ENCODE peak calls at places on chromosomes 4 and X, in four cellular contexts. B is cardiac muscle cell, X is GM12864, W is dorsolateral prefrontal cortex. T is an unnamed sample.

GRCh38 chr4:187603093-187603395 is 392.5 kb upstream of the ZFP42 start:
- DNase-seq in W (no peak), B (no peak), X (no peak), T (no peak)

GRCh38 chr4:1711055-1711905 is 839 bp downstream of the SLBP start:
- DNase-seq in B (peak; percentile 54), X (no peak), W (peak; percentile 40), T (peak; percentile 56)

GRCh38 chr4:74486905-74487304 is 42.0 kb downstream of the AREG start:
- DNase-seq in B (no peak), W (no peak), X (no peak), T (no peak)

GRCh38 chrX:41377624-41378023 is 43.7 kb downstream of the DDX3X start:
- DNase-seq in B (no peak), X (no peak), W (no peak), T (no peak)

GRCh38 chrX:131288188-131288587 is 918 bp downstream of the IGSF1 start:
- DNase-seq in X (no peak), B (no peak), W (no peak), T (no peak)

GRCh38 chr4:37968747-37969146 is 8.5 kb downstream of the PTTG2 start:
- DNase-seq in B (no peak), W (no peak), X (no peak), T (no peak)

GRCh38 chr4:138438608-138439007 is 196.5 kb upstream of the SLC7A11 start:
- DNase-seq in W (no peak), X (no peak), B (no peak), T (no peak)

GRCh38 chr4:180932365-180933001 is 1310.7 kb upstream of the TENM3 start:
- DNase-seq in X (no peak), B (no peak), W (no peak), T (no peak)

GRCh38 chrX:102711872-102712215 is 404 bp upstream of the GPRASP2 start:
- DNase-seq in W (no peak), X (no peak), B (peak; percentile 3), T (no peak)
- H3K4me3 ChIP-seq in W (peak overlapping the region; percentile 64), X (no peak overlapping the region), B (peak overlapping the region; percentile 78), T (peak overlapping the region; percentile 48)

GRCh38 chrX:64204701-64205440 is 637 bp downstream of the AMER1 start:
- DNase-seq in X (no peak), W (peak; percentile 37), B (peak; percentile 34), T (peak; percentile 28)

GRCh38 chrX:64204252-64204651 is 1.3 kb downstream of the AMER1 start:
- DNase-seq in W (peak; percentile 5), X (no peak), B (no peak), T (no peak)

GRCh38 chrX:64206556-64207162 is 1.2 kb upstream of the AMER1 start:
- DNase-seq in B (peak; percentile 51), X (no peak), W (no peak), T (peak; percentile 41)

GRCh38 chrX:64205441-64205734 is at the start of gene AMER1:
- DNase-seq in X (peak; percentile 15), W (no peak), B (no peak), T (no peak)

DNA sequence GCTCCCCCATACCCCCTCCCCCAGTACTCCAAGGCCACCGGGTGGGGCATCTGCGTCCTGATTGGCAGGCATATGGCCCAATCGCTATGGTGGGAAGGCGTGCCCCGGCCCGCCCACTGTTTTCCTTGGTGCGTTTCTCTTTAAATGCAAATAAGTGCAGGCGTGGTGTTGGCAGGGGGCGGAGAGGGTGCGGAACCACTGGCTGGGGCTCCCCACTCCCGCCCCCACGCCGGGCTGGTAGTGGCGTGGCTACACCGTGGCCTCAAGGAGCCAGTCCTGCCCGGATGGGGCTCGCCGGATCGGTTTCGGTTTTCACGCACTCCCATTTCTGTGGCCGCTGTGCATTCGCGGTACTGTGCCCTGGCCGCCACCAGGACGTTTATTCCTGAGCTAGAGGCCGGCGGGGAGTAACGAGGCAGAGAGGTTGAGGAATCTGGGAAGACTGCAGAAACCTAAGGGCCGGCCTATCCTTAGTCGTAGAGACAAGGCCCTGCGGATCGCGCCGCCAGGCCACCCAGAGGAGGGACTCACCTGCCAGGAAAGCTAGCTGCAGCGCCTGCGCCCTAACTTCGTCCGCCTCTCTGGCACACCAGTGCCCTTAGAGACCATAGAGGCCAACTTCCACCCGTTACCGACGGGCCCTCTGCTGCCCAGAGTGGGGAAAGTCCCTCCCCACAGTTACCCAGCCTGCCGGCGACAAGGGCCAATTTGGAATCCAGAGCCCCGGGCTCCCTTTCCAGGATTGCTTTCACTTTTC is 405 bp upstream of the AMER1 start:
- DNase-seq in X (peak; percentile 70), W (peak; percentile 87), B (peak; percentile 88), T (peak; percentile 94)
- TF ChIP-seq CTCF in X (no peak), W (peak; percentile 34), B (no peak), T (peak; percentile 4)

GRCh38 chr4:185190001-185190856 is 13.6 kb downstream of the CFAP97 start:
- DNase-seq in W (no peak), X (no peak), B (no peak), T (no peak)

GRCh38 chr4:185194924-185195632 is 8.7 kb downstream of the CFAP97 start:
- DNase-seq in X (no peak), W (no peak), B (no peak), T (no peak)

GRCh38 chr4:185186769-185187168 is 17.0 kb downstream of the CFAP97 start:
- DNase-seq in B (no peak), X (no peak), W (no peak), T (no peak)

GRCh38 chr4:185196437-185196836 is 7.4 kb downstream of the CFAP97 start:
- DNase-seq in W (no peak), X (no peak), B (no peak), T (no peak)

GRCh38 chr4:185192059-185192458 is 11.7 kb downstream of the CFAP97 start:
- DNase-seq in W (no peak), X (no peak), B (no peak), T (peak; percentile 41)
- H3K4me3 ChIP-seq in W (no peak overlapping the region), X (no peak overlapping the region), B (no peak overlapping the region), T (no peak overlapping the region)

GRCh38 chr4:6361076-6361784 is 91.6 kb downstream of the WFS1 start:
- DNase-seq in W (no peak), B (no peak), X (no peak), T (no peak)

GRCh38 chr4:6360385-6360784 is 90.7 kb downstream of the WFS1 start:
- DNase-seq in B (no peak), X (no peak), W (peak; percentile 82), T (no peak)

GRCh38 chr4:6362896-6363295 is 93.2 kb downstream of the WFS1 start:
- DNase-seq in W (no peak), B (peak; percentile 85), X (no peak), T (peak; percentile 35)

GRCh38 chr4:6364146-6364545 is 94.5 kb downstream of the WFS1 start:
- DNase-seq in X (no peak), B (no peak), W (no peak), T (no peak)

DNA sequence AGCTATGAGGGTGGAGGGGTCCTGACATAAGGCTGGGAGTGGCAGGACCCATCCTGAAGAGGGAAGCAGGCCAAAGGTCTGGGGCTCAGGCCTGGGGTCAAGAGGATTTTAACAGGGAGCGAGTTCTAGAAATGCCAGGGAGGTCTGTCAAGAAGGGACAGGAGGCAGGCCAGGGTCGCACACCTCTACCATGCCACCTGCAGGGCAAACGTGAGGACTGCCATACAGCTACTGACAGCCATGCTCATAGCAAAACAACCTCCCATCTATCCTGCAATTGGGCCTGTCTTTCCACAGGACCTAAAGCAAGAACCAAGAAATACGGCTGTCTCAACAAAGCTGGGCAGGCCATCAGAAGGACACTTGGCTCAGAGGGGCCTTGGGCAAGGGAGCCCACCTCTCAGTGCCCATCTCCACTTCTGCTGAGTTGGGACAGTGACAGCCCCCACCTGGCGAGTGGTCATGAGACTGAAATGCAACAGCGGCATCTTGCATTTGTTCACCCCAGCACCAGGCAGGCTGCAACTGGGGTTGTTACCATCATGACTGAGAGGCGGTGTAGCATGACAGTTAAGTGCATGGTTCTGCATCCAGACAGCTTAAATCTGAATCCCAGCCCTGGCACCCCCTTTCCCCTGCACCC is 92.7 kb downstream of the WFS1 start:
- DNase-seq in W (no peak), B (no peak), X (no peak), T (no peak)
- TF ChIP-seq CTCF in W (no peak), B (no peak), X (no peak), T (no peak)

DNA sequence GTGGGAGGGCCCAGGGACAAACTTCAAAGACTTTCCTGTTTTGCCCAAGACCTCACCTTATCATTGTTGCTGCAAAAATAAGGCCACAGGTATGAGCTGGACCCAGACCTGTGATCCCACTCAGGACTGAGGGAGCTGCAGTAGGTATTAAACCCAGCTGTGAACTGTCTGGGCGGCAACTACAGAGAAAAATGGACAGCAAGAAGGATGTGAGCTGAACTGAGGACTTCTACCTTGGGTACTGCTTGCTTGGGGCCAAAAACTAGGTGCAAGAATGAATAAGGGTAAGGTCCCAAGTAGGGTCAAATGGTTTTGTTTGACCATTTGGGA is 17.8 kb upstream of the GABRA4 start:
- DNase-seq in W (no peak), B (no peak), X (no peak), T (no peak)
- H3K4me3 ChIP-seq in W (no peak overlapping the region), B (no peak overlapping the region), X (no peak overlapping the region), T (no peak overlapping the region)

GRCh38 chr4:92994727-92995126 is 691.0 kb downstream of the GRID2 start:
- DNase-seq in W (no peak), X (no peak), B (no peak), T (no peak)
- TF ChIP-seq CTCF in W (no peak), X (no peak), B (no peak), T (no peak)

GRCh38 chr4:122151982-122152698 is at the start of gene BLTP1:
- DNase-seq in B (peak; percentile 94), X (peak; percentile 52), W (peak; percentile 92), T (peak; percentile 90)

GRCh38 chr4:122156819-122157218 is 4.7 kb downstream of the BLTP1 start:
- DNase-seq in W (no peak), B (no peak), X (no peak), T (no peak)

GRCh38 chr4:122146652-122147051 is 5.5 kb upstream of the BLTP1 start:
- DNase-seq in W (no peak), B (no peak), X (no peak), T (no peak)

GRCh38 chr4:122152699-122153328 is 683 bp downstream of the BLTP1 start:
- DNase-seq in X (no peak), B (peak; percentile 64), W (peak; percentile 42), T (peak; percentile 55)

GRCh38 chr4:122150896-122151295 is 1.2 kb upstream of the BLTP1 start:
- DNase-seq in W (no peak), B (no peak), X (no peak), T (no peak)
- H3K4me3 ChIP-seq in W (no peak overlapping the region), B (no peak overlapping the region), X (no peak overlapping the region), T (no peak overlapping the region)

GRCh38 chr4:22531638-22532037 is 15.8 kb upstream of the ADGRA3 start:
- DNase-seq in W (no peak), X (no peak), B (no peak), T (no peak)

GRCh38 chr4:22532896-22533295 is 17.0 kb upstream of the ADGRA3 start:
- DNase-seq in X (no peak), B (no peak), W (no peak), T (no peak)

GRCh38 chr4:22532117-22532516 is 16.3 kb upstream of the ADGRA3 start:
- DNase-seq in X (no peak), B (no peak), W (no peak), T (no peak)

GRCh38 chr4:22534374-22534773 is 18.5 kb upstream of the ADGRA3 start:
- DNase-seq in B (no peak), X (no peak), W (no peak), T (no peak)

GRCh38 chr4:22531226-22531625 is 15.4 kb upstream of the ADGRA3 start:
- DNase-seq in X (no peak), W (no peak), B (no peak), T (no peak)
- TF ChIP-seq CTCF in X (no peak), W (no peak), B (no peak), T (no peak)